ENCODE peak calls at places on chromosome 19, in ten cellular contexts. L is lower lobe of right lung; E is heart left ventricle; I is Panc1; S is heart right ventricle; N is right lobe of liver; B is body of pancreas; C is HCT116; M is CD8-positive, alpha-beta T cell; W is lung. G is an unnamed sample. For H3K27me3, the result is how much of the 10 kb centered on the place peaks cover.

GRCh38 chr19:48364564-48365363 is 597 bp downstream of the SYNGR4 start:
- ATAC-seq in L (no peak), E (no peak), I (no peak), S (no peak), N (no peak), B (no peak), C (no peak), M (peak), W (no peak), G (no peak)

GRCh38 chr19:13396256-13397080 is 109.8 kb downstream of the CACNA1A start:
- ATAC-seq in L (peak), E (peak), I (no peak), S (no peak), N (peak), B (no peak), C (peak), M (no peak), W (no peak), G (peak)

GRCh38 chr19:32363632-32364031 is 18.2 kb downstream of the ZNF507 start:
- ATAC-seq in L (peak), E (peak), I (no peak), S (no peak), N (peak), B (peak), C (no peak), M (no peak), W (no peak), G (no peak)

GRCh38 chr19:16836115-16836905 is 7.1 kb downstream of the SIN3B start:
- ATAC-seq in L (peak), E (peak), I (peak), S (peak), N (peak), B (no peak), C (peak), M (no peak), W (no peak), G (peak)

GRCh38 chr19:35000647-35001501 is 751 bp downstream of the GRAMD1A start:
- ATAC-seq in L (no peak), E (no peak), I (peak), S (no peak), N (no peak), B (peak), C (peak), M (peak), W (no peak), G (no peak)

GRCh38 chr19:3140667-3141038 is 4.8 kb downstream of the GNA15 start:
- ATAC-seq in L (no peak), E (no peak), I (no peak), S (no peak), N (no peak), B (no peak), C (no peak), M (no peak), W (no peak), G (no peak)

GRCh38 chr19:45999653-46000121 is 4.4 kb downstream of the CCDC61 start:
- ATAC-seq in L (no peak), E (no peak), I (no peak), S (no peak), N (no peak), B (no peak), C (no peak), M (no peak), W (no peak), G (no peak)

GRCh38 chr19:16208064-16208759 is 10.5 kb downstream of the AP1M1 start:
- ATAC-seq in L (no peak), E (no peak), I (no peak), S (no peak), N (no peak), B (no peak), C (no peak), M (peak), W (no peak), G (no peak)

GRCh38 chr19:44904426-44904994 is 1.1 kb upstream of the APOE start:
- ATAC-seq in L (no peak), E (no peak), I (peak), S (no peak), N (peak), B (no peak), C (peak), M (no peak), W (no peak), G (no peak)

GRCh38 chr19:15318241-15318691 is 14.1 kb downstream of the BRD4 start:
- ATAC-seq in L (peak), E (peak), I (no peak), S (peak), N (peak), B (no peak), C (no peak), M (peak), W (no peak), G (no peak)

GRCh38 chr19:37845932-37846331 is 60.5 kb downstream of the WDR87 start:
- ATAC-seq in L (no peak), E (no peak), I (no peak), S (no peak), N (no peak), B (no peak), C (no peak), M (no peak), W (no peak), G (no peak)

GRCh38 chr19:10183926-10184325 is 10.8 kb downstream of the DNMT1 start:
- ATAC-seq in L (no peak), E (no peak), I (no peak), S (no peak), N (no peak), B (no peak), C (no peak), M (no peak), W (no peak), G (no peak)

GRCh38 chr19:17718467-17718987 is 753 bp upstream of the MAP1S start:
- ATAC-seq in L (no peak), E (no peak), I (no peak), S (no peak), N (no peak), B (no peak), C (no peak), M (no peak), W (no peak), G (no peak)

GRCh38 chr19:15123900-15124299 is 16.7 kb downstream of the SYDE1 start:
- ATAC-seq in L (no peak), E (peak), I (no peak), S (peak), N (peak), B (no peak), C (no peak), M (no peak), W (no peak), G (peak)

GRCh38 chr19:13102666-13103584 is at the start of gene LYL1:
- ATAC-seq in L (peak), E (peak), I (peak), S (peak), N (peak), B (peak), C (peak), M (no peak), W (peak), G (peak)

GRCh38 chr19:28526042-28526441 is 686.9 kb downstream of the UQCRFS1 start:
- ATAC-seq in L (no peak), E (no peak), I (no peak), S (no peak), N (no peak), B (no peak), C (no peak), M (no peak), W (no peak), G (no peak)

GRCh38 chr19:4089400-4089908 is 22.8 kb upstream of the ZBTB7A start:
- ATAC-seq in L (peak), E (peak), I (no peak), S (peak), N (peak), B (no peak), C (no peak), M (peak), W (peak), G (peak)

DNA sequence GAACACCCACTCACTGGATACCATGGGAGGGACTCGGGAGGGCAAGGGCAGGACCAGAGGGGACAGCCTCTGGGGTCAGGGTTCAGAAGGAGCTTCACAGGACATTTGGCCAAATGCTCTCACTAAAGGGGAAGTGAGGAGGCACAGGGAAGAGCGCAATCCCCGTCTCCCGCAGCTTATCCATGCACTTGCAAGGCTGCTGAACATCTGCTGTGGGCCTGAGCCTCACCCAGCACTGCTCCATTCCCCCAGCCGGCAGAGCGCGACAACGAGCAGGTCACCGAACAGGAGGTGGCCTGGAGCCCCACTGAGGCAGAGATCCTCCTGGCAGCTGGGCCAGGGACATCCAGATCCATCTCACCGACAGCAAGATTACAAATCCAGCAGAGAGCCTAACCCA is 23.3 kb downstream of the ELAVL1 start:
- ATAC-seq in L (no peak), E (no peak), I (no peak), S (no peak), N (no peak), B (no peak), C (no peak), M (no peak), W (no peak), G (no peak)
- H3K4me3 ChIP-seq in L (no peak), E (no peak), I (no peak), S (no peak), N (no peak), B (no peak), C (no peak), M (no peak), W (no peak), G (no peak)

GRCh38 chr19:1680976-1681375 is 28.6 kb upstream of the TCF3 start:
- ATAC-seq in L (no peak), E (no peak), I (no peak), S (no peak), N (no peak), B (no peak), C (no peak), M (no peak), W (no peak), G (no peak)
- H3K27me3 ChIP-seq in L (half or more), E (half or more), I (under half), S (half or more), N (under half), B (under half), C (under half), M (under half), W (under half), G (half or more)

GRCh38 chr19:50703915-50704548 is 15.6 kb downstream of the SHANK1 start:
- ATAC-seq in L (no peak), E (no peak), I (peak), S (no peak), N (no peak), B (no peak), C (peak), M (no peak), W (no peak), G (no peak)

GRCh38 chr19:50697414-50698124 is 22.0 kb downstream of the SHANK1 start:
- ATAC-seq in L (no peak), E (no peak), I (no peak), S (no peak), N (no peak), B (no peak), C (no peak), M (no peak), W (no peak), G (no peak)

GRCh38 chr19:50702158-50702869 is 17.3 kb downstream of the SHANK1 start:
- ATAC-seq in L (no peak), E (no peak), I (no peak), S (no peak), N (no peak), B (no peak), C (no peak), M (no peak), W (no peak), G (no peak)

GRCh38 chr19:50702870-50703829 is 16.5 kb downstream of the SHANK1 start:
- ATAC-seq in L (no peak), E (no peak), I (no peak), S (no peak), N (peak), B (no peak), C (no peak), M (no peak), W (no peak), G (no peak)

DNA sequence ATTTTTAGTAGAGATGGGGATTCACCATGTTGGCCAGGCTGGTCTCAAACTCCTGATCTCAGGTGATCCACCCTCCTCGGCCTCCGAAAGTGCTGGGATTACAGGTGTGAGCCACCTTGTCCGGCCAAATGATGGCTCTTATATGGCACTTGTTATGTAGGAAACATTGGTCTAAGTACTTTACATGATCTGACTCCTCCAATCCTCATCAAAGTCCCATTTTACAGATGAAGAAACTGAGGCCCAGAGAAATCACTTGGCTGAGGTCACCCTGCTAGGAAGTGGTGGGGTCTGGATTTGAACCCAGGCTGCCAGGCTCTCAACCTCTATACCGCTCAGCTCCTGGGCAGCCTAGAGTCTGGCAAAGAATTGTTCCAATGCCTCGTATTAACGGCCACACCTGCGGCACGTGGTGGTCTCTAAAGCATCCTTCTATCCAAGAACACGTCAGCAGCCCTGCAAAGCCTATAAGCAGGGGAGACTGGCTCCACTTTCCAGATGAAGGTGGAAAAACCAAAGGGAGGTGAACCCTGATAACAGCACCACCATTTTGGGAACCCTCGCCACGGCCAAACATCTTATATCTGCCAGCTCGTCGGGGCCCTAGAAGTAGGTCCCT is 18.1 kb downstream of the SHANK1 start:
- ATAC-seq in L (no peak), E (no peak), I (no peak), S (no peak), N (no peak), B (no peak), C (no peak), M (no peak), W (no peak), G (no peak)
- H3K4me3 ChIP-seq in L (no peak), E (no peak), I (no peak), S (no peak), N (no peak), B (no peak), C (no peak), M (no peak), W (no peak), G (no peak)

DNA sequence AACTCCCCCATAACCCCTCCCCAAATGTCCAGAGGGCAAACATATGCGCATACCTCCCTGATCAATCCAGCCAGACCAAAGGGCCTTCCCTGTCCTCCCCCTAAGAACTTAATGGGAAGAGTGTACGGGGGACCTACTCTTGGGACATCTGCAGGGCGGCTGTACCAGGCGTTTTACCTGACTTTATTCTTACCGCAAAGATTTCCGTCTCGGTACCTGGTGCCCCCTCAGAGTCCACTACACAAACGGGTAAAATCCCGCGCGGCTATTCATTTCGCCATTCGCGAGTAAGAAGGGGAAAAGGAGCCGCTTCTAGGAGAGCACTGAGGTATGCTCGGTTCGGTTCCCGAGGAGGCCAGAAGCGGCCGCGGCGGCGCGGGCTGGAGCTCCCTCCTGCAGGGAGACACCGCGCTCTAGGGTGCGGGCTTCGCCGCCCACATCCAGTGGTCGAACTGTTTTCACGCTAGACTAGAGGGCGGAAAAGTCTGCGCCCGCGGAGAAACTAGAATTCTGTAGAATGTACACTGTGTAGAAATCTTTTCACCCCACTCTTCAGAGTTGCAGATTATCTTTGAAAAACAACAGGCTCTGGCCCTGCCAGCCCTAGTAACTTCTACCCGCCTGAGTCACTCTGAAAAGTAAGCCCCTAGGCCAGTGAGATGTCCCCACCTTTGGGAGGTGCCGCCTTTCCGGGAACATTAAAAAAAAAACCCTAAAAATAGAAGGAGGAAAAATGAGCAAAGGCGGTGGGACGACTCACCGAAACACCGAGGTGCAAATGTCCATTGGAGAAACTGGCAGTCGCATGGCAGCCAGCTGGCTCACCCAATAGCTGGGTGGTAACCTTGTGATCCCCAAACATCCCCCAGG is 3.8 kb upstream of the TSHZ3 start:
- ATAC-seq in L (no peak), E (no peak), I (no peak), S (no peak), N (no peak), B (no peak), C (no peak), M (no peak), W (no peak), G (no peak)
- H3K27me3 ChIP-seq in L (half or more), E (under half), I (under half), S (half or more), N (under half), B (under half), C (under half), M (half or more), W (under half), G (under half)

DNA sequence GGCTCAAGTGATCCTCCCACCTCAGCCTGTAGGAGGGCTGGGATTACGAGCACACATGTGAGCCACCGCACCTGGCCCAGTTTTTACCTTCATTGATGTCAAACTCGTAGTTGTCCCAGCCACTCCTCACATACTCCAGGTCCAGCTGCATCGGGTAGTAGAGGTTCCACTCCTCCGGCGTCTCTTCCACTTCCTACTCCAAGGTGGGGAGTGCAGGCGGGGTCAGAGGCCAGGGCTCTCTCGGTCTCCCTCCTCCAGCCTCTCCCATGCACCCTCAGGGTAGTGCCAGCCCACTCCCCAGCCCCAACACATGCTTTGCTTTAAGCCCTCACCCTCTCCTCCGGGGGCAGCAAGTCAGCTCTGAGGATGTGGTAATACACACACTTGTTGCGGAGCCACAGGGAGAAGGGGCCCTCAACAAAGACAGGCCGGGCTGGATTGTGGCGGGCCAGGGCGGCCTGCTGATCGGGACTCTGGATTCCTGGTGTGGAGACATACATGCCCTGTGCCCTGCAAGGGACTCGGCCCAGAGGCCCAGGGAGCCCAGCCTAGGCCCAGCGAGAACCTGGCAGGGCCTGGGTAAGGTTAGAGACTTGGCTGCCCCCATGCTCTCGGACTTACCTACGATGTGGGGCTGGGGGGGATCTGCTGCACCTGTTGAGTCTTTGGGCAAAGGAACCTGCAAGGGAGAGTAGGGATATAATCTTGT is 1.9 kb upstream of the ZNF653 start:
- ATAC-seq in L (no peak), E (no peak), I (no peak), S (no peak), N (no peak), B (no peak), C (no peak), M (no peak), W (no peak), G (no peak)
- H3K4me3 ChIP-seq in L (no peak), E (no peak), I (no peak), S (no peak), N (no peak), B (no peak), C (no peak), M (no peak), W (no peak), G (no peak)

GRCh38 chr19:53958168-53958571 is 4.6 kb upstream of the CACNG8 start:
- ATAC-seq in L (no peak), E (no peak), I (no peak), S (no peak), N (no peak), B (no peak), C (no peak), M (no peak), W (no peak), G (no peak)

GRCh38 chr19:53960886-53961285 is 1.9 kb upstream of the CACNG8 start:
- ATAC-seq in L (no peak), E (no peak), I (peak), S (no peak), N (no peak), B (no peak), C (no peak), M (no peak), W (no peak), G (no peak)

GRCh38 chr19:53957448-53958167 is 5.1 kb upstream of the CACNG8 start:
- ATAC-seq in L (no peak), E (no peak), I (no peak), S (no peak), N (no peak), B (no peak), C (no peak), M (no peak), W (no peak), G (no peak)

GRCh38 chr19:53960187-53960586 is 2.5 kb upstream of the CACNG8 start:
- ATAC-seq in L (no peak), E (no peak), I (no peak), S (no peak), N (no peak), B (no peak), C (no peak), M (no peak), W (no peak), G (no peak)

DNA sequence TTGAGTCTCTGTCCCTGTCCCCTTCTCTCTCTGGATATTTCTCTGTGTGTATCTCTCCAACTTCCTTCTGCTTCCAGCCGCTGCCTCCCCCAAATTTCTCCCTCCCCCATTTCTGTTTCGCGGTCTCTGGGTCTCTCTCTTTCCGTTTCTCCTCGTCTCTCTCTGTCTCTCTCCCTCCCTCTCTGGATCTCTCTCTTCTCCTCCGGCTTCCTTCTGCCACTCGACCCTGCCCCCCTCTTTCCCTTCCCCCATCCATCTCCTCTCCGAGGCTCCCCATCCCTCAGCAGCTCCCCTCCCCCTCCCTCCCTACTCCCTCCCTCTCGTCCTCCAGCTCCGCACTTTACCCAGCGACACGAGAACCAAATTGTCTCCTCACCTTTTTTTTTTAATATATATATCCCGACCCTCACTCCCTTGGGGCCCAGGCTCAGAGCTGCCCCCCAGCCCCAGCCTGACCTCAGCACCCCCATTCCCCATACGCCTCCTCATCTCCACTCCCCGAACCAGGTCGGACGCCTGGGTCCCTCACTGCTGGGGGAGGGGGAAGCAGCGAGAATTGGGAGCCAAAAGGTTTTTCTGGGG is 3.5 kb upstream of the CACNG8 start:
- ATAC-seq in L (no peak), E (no peak), I (no peak), S (no peak), N (no peak), B (no peak), C (no peak), M (no peak), W (no peak), G (no peak)
- H3K27me3 ChIP-seq in L (half or more), E (half or more), I (under half), S (half or more), N (under half), B (under half), C (under half), M (under half), W (under half), G (half or more)

G was measured in gastroesophageal sphincter.